ENCODE peak calls at places on chromosomes 16 and 17, in seven cellular contexts. One of them, this sample, is unnamed.
A peak's percentile ranks its signal among the peaks of the same experiment; 100 is the strongest.

GRCh38 chr17:76132574-76133338 is 8.3 kb downstream of the FOXJ1 start:
- DNase-seq in naive thymus-derived CD4-positive, alpha-beta T cell: no peak
- DNase-seq in K562: no peak
- DNase-seq in uterus: no peak
- DNase-seq in prostate gland: peak; percentile 79
- DNase-seq in mammary epithelial cell: peak; percentile 48
- DNase-seq in pancreas: peak; percentile 76
- DNase-seq in this sample: no peak

GRCh38 chr17:38547439-38547838 is 58.3 kb downstream of the SRCIN1 start:
- DNase-seq in naive thymus-derived CD4-positive, alpha-beta T cell: no peak
- DNase-seq in K562: no peak
- DNase-seq in uterus: no peak
- DNase-seq in prostate gland: no peak
- DNase-seq in mammary epithelial cell: no peak
- DNase-seq in pancreas: no peak
- DNase-seq in this sample: no peak

GRCh38 chr17:17703608-17703919 is 22.3 kb downstream of the RAI1 start:
- DNase-seq in naive thymus-derived CD4-positive, alpha-beta T cell: no peak
- DNase-seq in K562: no peak
- DNase-seq in uterus: no peak
- DNase-seq in prostate gland: no peak
- DNase-seq in mammary epithelial cell: no peak
- DNase-seq in pancreas: no peak
- DNase-seq in this sample: no peak

GRCh38 chr16:56198044-56198754 is 6.9 kb downstream of the GNAO1 start:
- DNase-seq in naive thymus-derived CD4-positive, alpha-beta T cell: no peak
- DNase-seq in K562: no peak
- DNase-seq in uterus: no peak
- DNase-seq in prostate gland: no peak
- DNase-seq in mammary epithelial cell: no peak
- DNase-seq in pancreas: no peak
- DNase-seq in this sample: no peak

GRCh38 chr17:74296548-74296936 is 22.5 kb downstream of the DNAI2 start:
- DNase-seq in naive thymus-derived CD4-positive, alpha-beta T cell: no peak
- DNase-seq in K562: peak; percentile 83
- DNase-seq in uterus: peak; percentile 30
- DNase-seq in prostate gland: peak; percentile 42
- DNase-seq in mammary epithelial cell: peak; percentile 29
- DNase-seq in pancreas: peak; percentile 39
- DNase-seq in this sample: no peak

GRCh38 chr17:68973098-68973929 is 18.1 kb upstream of the ABCA8 start:
- DNase-seq in naive thymus-derived CD4-positive, alpha-beta T cell: no peak
- DNase-seq in K562: no peak
- DNase-seq in uterus: no peak
- DNase-seq in prostate gland: no peak
- DNase-seq in mammary epithelial cell: no peak
- DNase-seq in pancreas: no peak
- DNase-seq in this sample: no peak

GRCh38 chr17:65332375-65332774 is 195.2 kb downstream of the RGS9 start:
- DNase-seq in naive thymus-derived CD4-positive, alpha-beta T cell: no peak
- DNase-seq in K562: no peak
- DNase-seq in uterus: no peak
- DNase-seq in prostate gland: no peak
- DNase-seq in mammary epithelial cell: peak; percentile 57
- DNase-seq in pancreas: no peak
- DNase-seq in this sample: no peak

GRCh38 chr17:45666046-45666600 is 118.0 kb upstream of the CRHR1 start:
- DNase-seq in naive thymus-derived CD4-positive, alpha-beta T cell: no peak
- DNase-seq in K562: no peak
- DNase-seq in uterus: no peak
- DNase-seq in prostate gland: no peak
- DNase-seq in mammary epithelial cell: no peak
- DNase-seq in pancreas: no peak
- DNase-seq in this sample: no peak

GRCh38 chr17:59761385-59762021 is 54.0 kb downstream of the VMP1 start:
- DNase-seq in naive thymus-derived CD4-positive, alpha-beta T cell: no peak
- DNase-seq in K562: no peak
- DNase-seq in uterus: no peak
- DNase-seq in prostate gland: no peak
- DNase-seq in mammary epithelial cell: peak; percentile 40
- DNase-seq in pancreas: no peak
- DNase-seq in this sample: no peak

GRCh38 chr17:81576621-81577277 is 24.6 kb upstream of the FAAP100 start:
- DNase-seq in naive thymus-derived CD4-positive, alpha-beta T cell: no peak
- DNase-seq in K562: no peak
- DNase-seq in uterus: no peak
- DNase-seq in prostate gland: no peak
- DNase-seq in mammary epithelial cell: peak; percentile 70
- DNase-seq in pancreas: no peak
- DNase-seq in this sample: no peak

GRCh38 chr17:17681744-17682292 is 560 bp downstream of the RAI1 start:
- DNase-seq in naive thymus-derived CD4-positive, alpha-beta T cell: peak; percentile 33
- DNase-seq in K562: peak; percentile 71
- DNase-seq in uterus: peak; percentile 55
- DNase-seq in prostate gland: peak; percentile 39
- DNase-seq in mammary epithelial cell: no peak
- DNase-seq in pancreas: peak; percentile 58
- DNase-seq in this sample: peak; percentile 63

GRCh38 chr17:80892019-80892855 is 99.4 kb upstream of the CHMP6 start:
- DNase-seq in naive thymus-derived CD4-positive, alpha-beta T cell: peak; percentile 81
- DNase-seq in K562: peak; percentile 88
- DNase-seq in uterus: no peak
- DNase-seq in prostate gland: peak; percentile 31
- DNase-seq in mammary epithelial cell: peak; percentile 98
- DNase-seq in pancreas: no peak
- DNase-seq in this sample: peak; percentile 47

GRCh38 chr16:3655030-3655790 is 719 bp downstream of the DNASE1 start:
- DNase-seq in naive thymus-derived CD4-positive, alpha-beta T cell: no peak
- DNase-seq in K562: no peak
- DNase-seq in uterus: peak; percentile 10
- DNase-seq in prostate gland: no peak
- DNase-seq in mammary epithelial cell: no peak
- DNase-seq in pancreas: peak; percentile 65
- DNase-seq in this sample: no peak

DNA sequence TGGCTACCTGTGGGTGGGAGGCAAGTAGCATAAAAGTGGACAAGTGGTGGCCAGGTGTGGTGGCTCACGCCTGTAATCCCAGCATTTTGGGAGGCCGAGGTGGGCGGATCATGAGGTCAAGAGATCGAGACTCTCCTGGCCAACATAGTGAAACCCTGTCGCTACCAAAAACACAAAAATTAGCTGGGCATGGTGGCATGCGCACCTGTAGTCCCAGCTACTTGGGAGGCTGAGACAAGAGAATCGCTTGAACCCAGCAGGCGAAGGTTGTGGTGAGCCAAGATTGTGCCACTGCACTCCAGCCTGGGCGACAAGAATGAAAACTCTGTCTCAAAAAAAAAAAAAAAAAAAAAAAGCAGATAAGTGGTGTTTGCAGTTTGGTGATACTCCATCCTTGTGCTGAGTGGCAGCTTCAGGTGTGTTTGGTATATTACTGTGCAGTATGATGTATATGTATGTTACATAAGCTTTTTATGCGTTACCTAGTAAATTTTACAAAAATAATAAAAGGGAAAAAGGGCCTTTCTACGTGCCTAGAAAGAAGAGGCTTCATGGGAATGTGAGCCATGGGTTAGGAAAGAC is 856 bp downstream of the ICAM2 start:
- DNase-seq in naive thymus-derived CD4-positive, alpha-beta T cell: no peak
- DNase-seq in K562: no peak
- DNase-seq in uterus: no peak
- DNase-seq in prostate gland: no peak
- DNase-seq in mammary epithelial cell: no peak
- DNase-seq in pancreas: no peak
- DNase-seq in this sample: no peak
- H3K4me3 ChIP-seq in naive thymus-derived CD4-positive, alpha-beta T cell: peak overlapping the region; percentile 94
- H3K4me3 ChIP-seq in K562: no peak overlapping the region
- H3K4me3 ChIP-seq in uterus: peak overlapping the region; percentile 30
- H3K4me3 ChIP-seq in prostate gland: peak overlapping the region; percentile 13
- H3K4me3 ChIP-seq in mammary epithelial cell: no peak overlapping the region
- H3K4me3 ChIP-seq in pancreas: no peak overlapping the region
- H3K4me3 ChIP-seq in this sample: no peak overlapping the region

GRCh38 chr17:4834621-4835020 is 1.5 kb downstream of the MINK1 start:
- DNase-seq in naive thymus-derived CD4-positive, alpha-beta T cell: no peak
- DNase-seq in K562: no peak
- DNase-seq in uterus: no peak
- DNase-seq in prostate gland: no peak
- DNase-seq in mammary epithelial cell: peak; percentile 44
- DNase-seq in pancreas: peak; percentile 38
- DNase-seq in this sample: no peak
- H3K27ac ChIP-seq in naive thymus-derived CD4-positive, alpha-beta T cell: peak overlapping the region; percentile 85
- H3K27ac ChIP-seq in K562: peak overlapping the region; percentile 71
- H3K27ac ChIP-seq in uterus: peak overlapping the region; percentile 82
- H3K27ac ChIP-seq in prostate gland: peak overlapping the region; percentile 90
- H3K27ac ChIP-seq in mammary epithelial cell: peak overlapping the region; percentile 55
- H3K27ac ChIP-seq in pancreas: peak overlapping the region; percentile 77
- H3K27ac ChIP-seq in this sample: no peak overlapping the region

GRCh38 chr17:8514801-8515200 is 79.1 kb downstream of the NDEL1 start:
- DNase-seq in naive thymus-derived CD4-positive, alpha-beta T cell: no peak
- DNase-seq in K562: no peak
- DNase-seq in uterus: no peak
- DNase-seq in prostate gland: no peak
- DNase-seq in mammary epithelial cell: no peak
- DNase-seq in pancreas: no peak
- DNase-seq in this sample: no peak
- H3K9me3 ChIP-seq in naive thymus-derived CD4-positive, alpha-beta T cell: no peaks in the 10 kb centered on the region
- H3K9me3 ChIP-seq in K562: no peaks in the 10 kb centered on the region
- H3K9me3 ChIP-seq in uterus: no peaks in the 10 kb centered on the region
- H3K9me3 ChIP-seq in prostate gland: no peaks in the 10 kb centered on the region
- H3K9me3 ChIP-seq in mammary epithelial cell: no peaks in the 10 kb centered on the region
- H3K9me3 ChIP-seq in pancreas: no peaks in the 10 kb centered on the region
- H3K9me3 ChIP-seq in this sample: no peaks in the 10 kb centered on the region

GRCh38 chr16:21611546-21612384 is 12.4 kb downstream of the METTL9 start:
- DNase-seq in naive thymus-derived CD4-positive, alpha-beta T cell: no peak
- DNase-seq in K562: peak; percentile 23
- DNase-seq in uterus: no peak
- DNase-seq in prostate gland: no peak
- DNase-seq in mammary epithelial cell: no peak
- DNase-seq in pancreas: no peak
- DNase-seq in this sample: no peak
- H3K4me3 ChIP-seq in naive thymus-derived CD4-positive, alpha-beta T cell: no peak overlapping the region
- H3K4me3 ChIP-seq in K562: no peak overlapping the region
- H3K4me3 ChIP-seq in uterus: no peak overlapping the region
- H3K4me3 ChIP-seq in prostate gland: no peak overlapping the region
- H3K4me3 ChIP-seq in mammary epithelial cell: no peak overlapping the region
- H3K4me3 ChIP-seq in pancreas: no peak overlapping the region
- H3K4me3 ChIP-seq in this sample: no peak overlapping the region

DNA sequence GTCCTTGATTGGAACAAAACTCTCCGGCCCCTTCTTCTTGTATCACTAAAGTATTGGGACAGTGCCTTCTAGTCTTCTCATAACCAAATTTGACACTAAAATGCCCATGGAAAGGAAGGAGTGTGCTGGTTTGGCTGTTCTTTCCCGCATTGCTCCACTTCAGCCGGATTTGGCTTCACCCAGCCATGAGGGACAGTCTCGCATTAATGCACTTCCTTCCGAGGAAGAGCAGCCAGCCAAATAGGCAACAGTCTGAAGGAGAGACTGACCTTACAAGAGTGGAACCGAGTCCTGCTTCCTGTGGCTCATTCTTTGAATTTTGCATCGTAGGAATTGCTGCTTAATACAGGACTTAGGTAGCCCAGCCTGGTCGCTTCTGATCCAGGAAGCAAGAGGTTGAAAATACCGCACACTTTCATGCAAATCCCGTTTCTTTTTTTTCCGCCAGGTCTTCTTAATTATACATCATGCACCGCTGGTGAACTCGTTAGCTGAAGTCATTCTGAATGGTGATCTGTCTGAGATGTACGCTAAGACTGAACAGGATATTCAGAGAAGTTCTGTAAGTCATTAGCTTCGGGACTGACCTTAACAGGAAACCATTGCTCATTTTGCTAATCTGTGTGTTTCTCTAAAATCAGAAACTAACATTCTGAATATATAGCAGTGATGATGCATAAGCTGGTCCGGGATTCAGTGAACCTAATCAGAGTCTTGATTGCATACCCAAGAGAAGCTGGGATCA is 38.2 kb downstream of the CLEC16A start:
- DNase-seq in naive thymus-derived CD4-positive, alpha-beta T cell: no peak
- DNase-seq in K562: no peak
- DNase-seq in uterus: no peak
- DNase-seq in prostate gland: no peak
- DNase-seq in mammary epithelial cell: no peak
- DNase-seq in pancreas: no peak
- DNase-seq in this sample: no peak
- H3K27ac ChIP-seq in naive thymus-derived CD4-positive, alpha-beta T cell: no peak overlapping the region
- H3K27ac ChIP-seq in K562: no peak overlapping the region
- H3K27ac ChIP-seq in uterus: no peak overlapping the region
- H3K27ac ChIP-seq in prostate gland: no peak overlapping the region
- H3K27ac ChIP-seq in mammary epithelial cell: no peak overlapping the region
- H3K27ac ChIP-seq in pancreas: no peak overlapping the region
- H3K27ac ChIP-seq in this sample: no peak overlapping the region

DNA sequence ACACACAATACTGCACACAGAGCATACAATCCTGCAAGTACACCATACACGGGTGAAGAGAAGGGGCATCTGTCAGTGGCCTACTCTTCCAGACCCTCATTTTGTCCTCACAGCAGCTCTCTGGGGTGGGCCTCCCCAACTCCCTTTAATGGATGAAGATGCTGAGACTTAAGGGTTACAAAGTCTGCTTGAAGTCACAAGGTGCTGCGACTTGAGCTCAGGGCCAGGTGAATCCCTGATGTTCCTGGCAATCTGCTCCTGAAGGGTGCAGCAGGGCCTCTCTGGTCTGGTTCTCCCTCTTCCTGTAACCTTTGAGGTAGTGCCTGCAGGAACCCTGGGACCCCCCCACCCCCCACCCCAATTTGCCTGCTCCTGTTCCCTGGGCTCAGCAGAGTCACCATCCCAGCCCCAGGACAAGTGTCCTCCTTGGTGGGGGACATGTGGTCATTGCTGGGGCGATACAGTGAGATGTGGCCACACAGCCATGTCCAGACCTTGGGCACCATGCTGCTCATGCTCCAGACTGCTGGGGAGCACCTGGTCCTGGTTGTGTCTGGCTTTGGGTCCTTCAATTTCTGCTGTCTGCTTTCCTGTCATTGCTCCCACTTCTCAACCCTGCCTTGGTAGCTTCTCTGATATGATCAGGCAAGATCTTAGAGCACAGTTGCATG is 107.5 kb downstream of the METRNL start:
- DNase-seq in naive thymus-derived CD4-positive, alpha-beta T cell: no peak
- DNase-seq in K562: no peak
- DNase-seq in uterus: no peak
- DNase-seq in prostate gland: no peak
- DNase-seq in mammary epithelial cell: no peak
- DNase-seq in pancreas: no peak
- DNase-seq in this sample: no peak
- H3K9me3 ChIP-seq in naive thymus-derived CD4-positive, alpha-beta T cell: no peaks in the 10 kb centered on the region
- H3K9me3 ChIP-seq in K562: no peaks in the 10 kb centered on the region
- H3K9me3 ChIP-seq in uterus: no peaks in the 10 kb centered on the region
- H3K9me3 ChIP-seq in prostate gland: no peaks in the 10 kb centered on the region
- H3K9me3 ChIP-seq in mammary epithelial cell: no peaks in the 10 kb centered on the region
- H3K9me3 ChIP-seq in pancreas: no peaks in the 10 kb centered on the region
- H3K9me3 ChIP-seq in this sample: no peaks in the 10 kb centered on the region